ENCODE peak calls at places on chromosomes 6 and 20, in nine cellular contexts. U is SK-N-SH, I is stomach, Y is HL-60, N is GM12878, O is endothelial cell of umbilical vein, E is Panc1, P is sigmoid colon, B is upper lobe of left lung. L is an unnamed sample.

GRCh38 chr20:37845261-37845681 is 57.7 kb upstream of the VSTM2L start:
- DNase-seq in B (no peak), U (peak; percentile 31), E (no peak), I (peak; percentile 28), Y (no peak), O (no peak), P (no peak), N (no peak), L (no peak)

GRCh38 chr20:48685300-48685699 is 142.5 kb downstream of the PREX1 start:
- DNase-seq in N (no peak), I (no peak), P (no peak), B (no peak), Y (no peak), E (no peak), U (no peak), O (no peak), L (no peak)

GRCh38 chr6:1535295-1535694 is 74.4 kb upstream of the FOXC1 start:
- DNase-seq in E (no peak), Y (no peak), I (no peak), O (no peak), N (no peak), B (no peak), U (no peak), P (no peak), L (no peak)

GRCh38 chr6:44943541-44943940 is 384.6 kb upstream of the RUNX2 start:
- DNase-seq in E (no peak), P (no peak), Y (no peak), B (no peak), I (no peak), O (no peak), N (no peak), U (no peak), L (no peak)

GRCh38 chr6:32173051-32173727 is 2.7 kb downstream of the AGPAT1 start:
- DNase-seq in B (no peak), Y (no peak), U (no peak), N (no peak), I (no peak), P (no peak), E (no peak), O (no peak), L (no peak)

GRCh38 chr20:288956-289692 is 1.4 kb downstream of the C20orf96 start:
- DNase-seq in B (no peak), Y (no peak), O (peak; percentile 23), N (no peak), U (no peak), P (no peak), I (no peak), E (no peak), L (peak; percentile 47)

GRCh38 chr6:14544689-14545088 is 427.1 kb downstream of the CD83 start:
- DNase-seq in E (no peak), Y (no peak), N (no peak), O (no peak), P (no peak), B (no peak), I (no peak), U (no peak), L (no peak)

GRCh38 chr6:169852504-169853195 is 101.2 kb downstream of the ERMARD start:
- DNase-seq in O (no peak), N (no peak), I (peak; percentile 20), P (no peak), Y (no peak), U (peak; percentile 17), E (no peak), B (no peak), L (no peak)

GRCh38 chr6:137637161-137637560 is 143.0 kb upstream of the OLIG3 start:
- DNase-seq in B (no peak), E (no peak), N (no peak), P (no peak), I (no peak), U (no peak), O (no peak), Y (peak; percentile 63), L (no peak)

GRCh38 chr6:151082079-151082478 is 157.7 kb upstream of the AKAP12 start:
- DNase-seq in I (no peak), U (no peak), E (no peak), B (no peak), O (no peak), N (no peak), Y (no peak), P (no peak), L (no peak)

GRCh38 chr6:90162648-90163409 is 133.8 kb downstream of the BACH2 start:
- DNase-seq in U (no peak), E (no peak), P (no peak), N (no peak), I (no peak), O (no peak), Y (no peak), B (no peak), L (no peak)

GRCh38 chr6:33837971-33838665 is 34.3 kb upstream of the MLN start:
- DNase-seq in Y (no peak), P (no peak), U (no peak), N (no peak), I (no peak), O (no peak), E (no peak), B (no peak), L (no peak)

GRCh38 chr6:131519670-131520436 is 53.2 kb upstream of the ARG1 start:
- DNase-seq in I (no peak), E (no peak), N (no peak), O (peak; percentile 54), P (no peak), B (no peak), Y (peak; percentile 48), U (peak; percentile 21), L (peak; percentile 19)
- TF ChIP-seq CTCF in I (peak; percentile 46), E (peak; percentile 75), N (peak; percentile 56), O (peak; percentile 65), P (no peak), B (peak; percentile 54), Y (peak; percentile 47), U (peak; percentile 59), L (peak; percentile 54)

GRCh38 chr6:42783876-42784738 is 2.3 kb downstream of the BICRAL start:
- DNase-seq in B (no peak), O (peak; percentile 51), I (no peak), N (no peak), Y (no peak), E (no peak), P (no peak), U (no peak), L (no peak)

GRCh38 chr6:42784739-42785498 is 3.1 kb downstream of the BICRAL start:
- DNase-seq in B (no peak), I (no peak), U (no peak), Y (no peak), N (no peak), E (no peak), P (no peak), O (no peak), L (no peak)

GRCh38 chr6:42781811-42782688 is at the start of gene BICRAL:
- DNase-seq in N (no peak), B (peak; percentile 92), O (peak; percentile 85), P (peak; percentile 74), E (no peak), U (peak; percentile 86), Y (peak; percentile 49), I (peak; percentile 59), L (peak; percentile 62)

GRCh38 chr6:42782689-42783176 is 881 bp downstream of the BICRAL start:
- DNase-seq in E (no peak), B (peak; percentile 95), O (peak; percentile 95), Y (peak; percentile 75), N (no peak), U (peak; percentile 89), I (peak; percentile 75), P (peak; percentile 90), L (peak; percentile 82)

GRCh38 chr6:42783177-42783875 is 1.5 kb downstream of the BICRAL start:
- DNase-seq in E (no peak), N (no peak), Y (peak; percentile 58), B (peak; percentile 97), O (peak; percentile 54), P (peak; percentile 88), I (peak; percentile 78), U (peak; percentile 86), L (peak; percentile 77)
- TF ChIP-seq POLR2AphosphoS5 in E (peak; percentile 70), N (peak; percentile 87), Y (peak; percentile 75), B (peak; percentile 71), O (peak; percentile 83), P (peak; percentile 50), I (no peak), U (peak; percentile 38), L (peak; percentile 61)

GRCh38 chr20:63651942-63652191 is 1.4 kb downstream of the STMN3 start:
- DNase-seq in O (no peak), B (no peak), N (no peak), E (no peak), Y (no peak), I (no peak), U (peak; percentile 51), P (no peak), L (no peak)

GRCh38 chr20:63653974-63654680 is 903 bp upstream of the STMN3 start:
- DNase-seq in B (no peak), E (no peak), P (no peak), I (no peak), U (no peak), Y (no peak), N (no peak), O (no peak), L (no peak)

GRCh38 chr20:63655249-63655648 is 2.0 kb upstream of the STMN3 start:
- DNase-seq in U (no peak), Y (no peak), O (no peak), N (no peak), E (no peak), I (no peak), P (no peak), B (no peak), L (no peak)

GRCh38 chr20:63653041-63653973 is at the start of gene STMN3:
- DNase-seq in I (peak; percentile 84), B (peak; percentile 95), E (no peak), N (no peak), O (peak; percentile 76), P (peak; percentile 96), Y (peak; percentile 91), U (peak; percentile 89), L (peak; percentile 83)

GRCh38 chr20:63652192-63652980 is 838 bp downstream of the STMN3 start:
- DNase-seq in U (peak; percentile 90), O (no peak), Y (no peak), P (no peak), B (peak; percentile 90), N (no peak), E (no peak), I (no peak), L (no peak)
- TF ChIP-seq CTCF in U (no peak), O (peak; percentile 3), Y (no peak), P (no peak), B (no peak), N (no peak), E (no peak), I (no peak), L (no peak)

DNA sequence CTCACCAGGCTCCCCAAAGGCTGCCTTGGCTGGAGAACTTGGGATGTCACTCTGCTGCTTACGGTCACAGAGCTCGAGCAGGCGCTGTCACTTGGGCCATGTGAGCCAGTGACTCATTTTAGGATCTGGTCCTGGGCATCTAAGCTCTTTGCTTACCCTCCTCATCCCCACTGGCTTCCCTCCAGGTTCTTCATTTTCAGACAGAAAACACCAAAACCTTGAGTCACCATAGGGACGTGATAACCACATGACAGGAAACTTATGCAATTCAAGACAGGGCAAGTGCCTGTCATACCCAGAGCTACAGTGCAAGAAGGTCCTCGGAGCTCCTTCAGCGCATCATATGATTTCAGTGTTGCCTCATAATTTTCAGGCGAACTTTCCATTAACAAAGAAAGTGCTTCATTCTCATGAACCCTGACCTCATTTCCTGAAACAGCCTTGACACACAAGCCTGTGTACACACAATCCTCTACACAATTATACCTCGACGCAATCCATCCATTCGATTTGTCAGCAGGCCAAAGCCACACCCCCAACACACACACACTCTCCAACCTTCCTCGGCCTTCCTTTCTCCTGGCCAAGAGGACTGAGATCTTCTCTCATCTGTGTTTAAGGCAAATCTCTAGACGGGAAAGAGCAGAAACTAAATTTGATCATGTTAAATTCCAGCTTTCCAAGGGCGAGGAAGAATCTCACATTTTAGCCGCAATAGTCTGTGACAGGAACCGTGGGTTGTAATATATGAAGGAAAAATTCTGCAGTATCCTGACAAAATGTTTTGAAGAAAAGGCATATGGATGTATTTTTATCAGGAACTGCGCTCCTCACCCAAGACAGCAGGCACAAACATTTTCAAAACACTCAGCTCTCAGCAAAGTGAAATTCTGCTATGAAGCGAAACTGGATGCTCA is 25.3 kb downstream of the TBC1D7 start:
- DNase-seq in N (peak; percentile 90), O (peak; percentile 93), P (peak; percentile 78), I (peak; percentile 31), E (peak; percentile 52), B (no peak), Y (peak; percentile 97), U (no peak), L (peak; percentile 82)
- TF ChIP-seq POLR2AphosphoS5 in N (peak; percentile 49), O (peak; percentile 65), P (peak; percentile 54), I (peak; percentile 41), E (no peak), B (peak; percentile 87), Y (peak; percentile 91), U (peak; percentile 38), L (peak; percentile 60)

L was measured in transverse colon.